ENCODE peak calls at places on chromosomes 5 and 9, in ten cellular contexts. I, O, C, Z, J, P, Y, W, Q and H are unnamed samples.

GRCh38 chr9:138009016-138009415 is 131.4 kb downstream of the CACNA1B start:
- DNase-seq in I (no peak), O (peak), C (no peak), Z (no peak), J (no peak), P (no peak), Y (no peak), W (no peak), Q (no peak), H (no peak)

GRCh38 chr5:133124891-133125290 is 73.1 kb downstream of the HSPA4 start:
- DNase-seq in I (no peak), O (no peak), C (no peak), Z (no peak), J (no peak), P (no peak), Y (no peak), W (no peak), Q (no peak), H (no peak)

GRCh38 chr9:131892162-131892707 is 152.4 kb upstream of the RAPGEF1 start:
- DNase-seq in I (no peak), O (no peak), C (no peak), Z (no peak), J (no peak), P (no peak), Y (no peak), W (no peak), Q (no peak), H (no peak)

GRCh38 chr5:121399879-121400278 is 451.8 kb upstream of the FTMT start:
- DNase-seq in I (no peak), O (no peak), C (no peak), Z (no peak), J (no peak), P (no peak), Y (no peak), W (no peak), Q (no peak), H (no peak)

GRCh38 chr5:143501176-143501840 is 97.8 kb upstream of the NR3C1 start:
- DNase-seq in I (no peak), O (no peak), C (no peak), Z (no peak), J (peak), P (no peak), Y (no peak), W (no peak), Q (no peak), H (no peak)

GRCh38 chr5:149471406-149472183 is 79.6 kb downstream of the CSNK1A1 start:
- DNase-seq in I (no peak), O (no peak), C (no peak), Z (no peak), J (no peak), P (peak), Y (peak), W (no peak), Q (no peak), H (no peak)

GRCh38 chr9:88567870-88568269 is 32.9 kb downstream of the NXNL2 start:
- DNase-seq in I (no peak), O (no peak), C (no peak), Z (no peak), J (no peak), P (no peak), Y (no peak), W (no peak), Q (no peak), H (no peak)

GRCh38 chr5:82406200-82406773 is 128.1 kb upstream of the RPS23 start:
- DNase-seq in I (no peak), O (no peak), C (no peak), Z (peak), J (no peak), P (no peak), Y (no peak), W (no peak), Q (no peak), H (peak)

GRCh38 chr5:68167195-68167651 is 48.3 kb upstream of the PIK3R1 start:
- DNase-seq in I (no peak), O (no peak), C (no peak), Z (no peak), J (no peak), P (no peak), Y (no peak), W (no peak), Q (no peak), H (no peak)

GRCh38 chr5:88118179-88118578 is 150.5 kb downstream of the TMEM161B start:
- DNase-seq in I (no peak), O (no peak), C (no peak), Z (no peak), J (no peak), P (no peak), Y (no peak), W (no peak), Q (no peak), H (no peak)

DNA sequence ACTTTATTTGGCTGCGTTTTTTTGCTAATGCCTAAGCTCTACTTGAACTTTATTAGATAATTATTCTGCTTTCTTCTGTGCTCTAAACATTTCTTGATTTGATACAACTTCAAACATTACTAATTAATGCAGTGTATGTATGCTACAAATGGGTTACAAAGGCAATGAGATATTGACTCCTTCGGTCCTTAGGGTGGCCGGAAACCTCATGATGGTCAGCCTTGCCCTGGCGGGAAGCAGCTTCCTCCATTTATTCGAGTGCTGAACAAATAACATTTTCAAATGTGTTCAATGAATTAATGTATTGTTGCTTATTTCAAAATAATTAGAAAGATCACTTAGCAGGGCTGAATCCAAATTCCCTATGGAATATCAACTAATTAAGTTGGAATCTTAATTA is 3.9 kb upstream of the LNPEP start:
- DNase-seq in I (no peak), O (no peak), C (no peak), Z (no peak), J (no peak), P (no peak), Y (no peak), W (no peak), Q (no peak), H (no peak)
- H3K4me3 ChIP-seq in I (no peak), O (no peak), C (no peak), Z (no peak), J (no peak), P (no peak), Y (no peak), W (no peak), Q (no peak), H (no peak)

GRCh38 chr5:116562669-116563068 is 12.0 kb downstream of the SEMA6A start:
- DNase-seq in I (no peak), O (no peak), C (no peak), Z (no peak), J (no peak), P (no peak), Y (no peak), W (no peak), Q (no peak), H (no peak)

GRCh38 chr5:116563909-116564308 is 10.7 kb downstream of the SEMA6A start:
- DNase-seq in I (no peak), O (no peak), C (no peak), Z (no peak), J (no peak), P (no peak), Y (no peak), W (no peak), Q (no peak), H (no peak)

GRCh38 chr5:116564756-116565593 is 9.6 kb downstream of the SEMA6A start:
- DNase-seq in I (no peak), O (no peak), C (no peak), Z (no peak), J (no peak), P (no peak), Y (no peak), W (no peak), Q (no peak), H (no peak)

GRCh38 chr5:116566251-116566650 is 8.4 kb downstream of the SEMA6A start:
- DNase-seq in I (no peak), O (no peak), C (no peak), Z (no peak), J (no peak), P (no peak), Y (no peak), W (no peak), Q (no peak), H (no peak)

DNA sequence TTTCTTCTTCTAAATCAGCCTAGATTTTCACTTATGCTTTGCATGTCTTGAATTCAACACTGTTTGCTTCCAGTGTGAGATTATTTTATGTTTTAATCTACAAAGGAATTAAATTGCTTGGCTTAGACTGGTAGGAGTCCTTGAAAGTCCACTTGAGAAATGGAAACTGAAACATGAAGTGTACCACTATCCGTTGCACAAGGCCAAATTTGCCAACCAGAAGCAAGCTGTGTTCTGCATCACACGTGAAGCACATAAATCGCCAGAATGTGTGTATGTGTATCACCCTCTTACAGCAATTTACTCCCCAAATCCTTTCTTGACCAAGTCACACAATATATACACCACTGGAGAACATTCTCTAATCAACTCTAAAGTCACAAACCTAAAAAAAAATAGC is 10.3 kb downstream of the SEMA6A start:
- DNase-seq in I (no peak), O (no peak), C (no peak), Z (no peak), J (no peak), P (no peak), Y (peak), W (no peak), Q (no peak), H (no peak)
- H3K4me3 ChIP-seq in I (no peak), O (no peak), C (no peak), Z (no peak), J (peak), P (no peak), Y (no peak), W (no peak), Q (no peak), H (no peak)

GRCh38 chr9:93952784-93953491 is 2.2 kb downstream of the BARX1 start:
- DNase-seq in I (no peak), O (no peak), C (no peak), Z (no peak), J (no peak), P (no peak), Y (no peak), W (no peak), Q (no peak), H (no peak)

GRCh38 chr9:93950619-93951601 is 4.2 kb downstream of the BARX1 start:
- DNase-seq in I (no peak), O (peak), C (no peak), Z (no peak), J (no peak), P (peak), Y (peak), W (peak), Q (no peak), H (no peak)

GRCh38 chr9:93952119-93952783 is 2.9 kb downstream of the BARX1 start:
- DNase-seq in I (no peak), O (no peak), C (no peak), Z (no peak), J (no peak), P (no peak), Y (no peak), W (no peak), Q (no peak), H (no peak)

GRCh38 chr9:93949694-93950449 is 5.3 kb downstream of the BARX1 start:
- DNase-seq in I (no peak), O (no peak), C (no peak), Z (no peak), J (no peak), P (no peak), Y (no peak), W (no peak), Q (no peak), H (no peak)

DNA sequence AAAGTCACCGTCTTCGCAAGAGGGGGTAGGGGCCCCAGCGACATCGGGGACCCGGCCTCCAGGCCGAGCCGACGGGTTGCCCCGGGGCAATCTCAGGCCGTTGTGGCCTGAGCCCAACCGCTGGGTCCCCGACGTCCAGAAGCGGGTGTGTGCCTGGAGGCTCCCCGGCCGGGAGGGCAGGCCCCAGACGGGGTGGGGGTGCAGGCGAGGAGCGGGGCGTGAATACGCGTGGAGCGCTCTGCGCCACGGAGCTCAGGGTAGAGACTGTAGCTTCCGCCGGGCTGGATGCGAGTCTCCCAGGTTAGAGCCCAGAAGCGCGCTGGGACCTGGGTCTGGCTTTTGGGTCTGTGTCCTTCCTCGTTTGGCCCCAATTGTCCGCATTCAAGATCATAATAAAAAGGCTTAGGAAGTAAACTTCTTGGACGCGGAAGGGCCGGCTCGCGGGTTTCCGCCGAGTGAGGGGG is 3.5 kb downstream of the BARX1 start:
- DNase-seq in I (no peak), O (no peak), C (no peak), Z (no peak), J (no peak), P (no peak), Y (no peak), W (no peak), Q (no peak), H (no peak)
- H3K4me3 ChIP-seq in I (peak), O (peak), C (peak), Z (no peak), J (peak), P (peak), Y (no peak), W (peak), Q (peak), H (no peak)

GRCh38 chr5:154478224-154478565 is at the start of gene HAND1:
- DNase-seq in I (no peak), O (peak), C (no peak), Z (no peak), J (peak), P (no peak), Y (peak), W (no peak), Q (peak), H (no peak)
- H3K4me3 ChIP-seq in I (no peak), O (peak), C (peak), Z (no peak), J (peak), P (no peak), Y (no peak), W (peak), Q (peak), H (no peak)

GRCh38 chr9:19492775-19493173 is 84.0 kb downstream of the ACER2 start:
- DNase-seq in I (no peak), O (no peak), C (no peak), Z (no peak), J (no peak), P (no peak), Y (no peak), W (no peak), Q (no peak), H (no peak)

GRCh38 chr9:19493174-19493811 is 84.5 kb downstream of the ACER2 start:
- DNase-seq in I (no peak), O (no peak), C (peak), Z (peak), J (peak), P (peak), Y (peak), W (peak), Q (peak), H (no peak)

GRCh38 chr9:19495186-19496028 is 86.6 kb downstream of the ACER2 start:
- DNase-seq in I (no peak), O (no peak), C (no peak), Z (no peak), J (no peak), P (no peak), Y (no peak), W (no peak), Q (no peak), H (no peak)

GRCh38 chr9:19496321-19496720 is 87.5 kb downstream of the ACER2 start:
- DNase-seq in I (no peak), O (no peak), C (no peak), Z (no peak), J (no peak), P (no peak), Y (no peak), W (no peak), Q (no peak), H (no peak)

GRCh38 chr9:19493845-19494244 is 85.0 kb downstream of the ACER2 start:
- DNase-seq in I (no peak), O (no peak), C (no peak), Z (no peak), J (no peak), P (no peak), Y (no peak), W (no peak), Q (no peak), H (no peak)
- H3K4me3 ChIP-seq in I (no peak), O (peak), C (no peak), Z (peak), J (peak), P (no peak), Y (no peak), W (no peak), Q (no peak), H (no peak)

GRCh38 chr9:123775289-123775688 is 154.6 kb downstream of the DENND1A start:
- DNase-seq in I (no peak), O (no peak), C (no peak), Z (no peak), J (no peak), P (no peak), Y (no peak), W (no peak), Q (no peak), H (no peak)

GRCh38 chr9:123776856-123777560 is 152.9 kb downstream of the DENND1A start:
- DNase-seq in I (no peak), O (no peak), C (no peak), Z (no peak), J (no peak), P (no peak), Y (no peak), W (no peak), Q (no peak), H (no peak)

GRCh38 chr9:123773783-123774182 is 156.1 kb downstream of the DENND1A start:
- DNase-seq in I (no peak), O (no peak), C (no peak), Z (no peak), J (no peak), P (no peak), Y (no peak), W (no peak), Q (no peak), H (no peak)

GRCh38 chr9:123778232-123778902 is 151.6 kb downstream of the DENND1A start:
- DNase-seq in I (no peak), O (no peak), C (no peak), Z (no peak), J (no peak), P (no peak), Y (no peak), W (no peak), Q (no peak), H (no peak)

DNA sequence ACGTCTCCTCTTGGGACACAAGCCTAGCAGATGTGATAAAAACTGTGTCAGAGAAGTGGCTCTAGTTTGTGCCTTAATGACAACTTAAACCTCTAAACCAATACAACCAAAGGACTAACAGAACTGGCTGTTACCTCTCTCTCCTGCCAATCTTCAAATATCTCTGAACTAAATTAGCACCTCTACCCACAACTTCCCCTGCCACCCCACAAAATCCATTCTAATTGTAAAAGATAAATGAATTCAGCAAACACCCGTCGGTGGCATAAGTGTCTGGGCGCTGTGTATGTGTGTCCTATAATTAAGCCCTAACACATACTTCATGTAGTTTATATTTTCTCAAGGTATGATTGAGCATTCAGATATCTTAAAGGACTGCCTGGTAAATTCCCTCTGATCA is 154.0 kb downstream of the DENND1A start:
- DNase-seq in I (no peak), O (no peak), C (no peak), Z (no peak), J (no peak), P (no peak), Y (no peak), W (no peak), Q (no peak), H (no peak)
- H3K4me3 ChIP-seq in I (no peak), O (no peak), C (no peak), Z (no peak), J (no peak), P (no peak), Y (no peak), W (no peak), Q (no peak), H (no peak)

GRCh38 chr5:41196197-41196596 is 17.1 kb downstream of the C6 start:
- DNase-seq in I (no peak), O (no peak), C (no peak), Z (no peak), J (no peak), P (no peak), Y (no peak), W (no peak), Q (no peak), H (no peak)

GRCh38 chr5:41193462-41194166 is 19.7 kb downstream of the C6 start:
- DNase-seq in I (no peak), O (peak), C (peak), Z (peak), J (peak), P (peak), Y (peak), W (peak), Q (peak), H (no peak)

GRCh38 chr5:41191249-41191648 is 22.1 kb downstream of the C6 start:
- DNase-seq in I (no peak), O (no peak), C (no peak), Z (no peak), J (no peak), P (no peak), Y (no peak), W (no peak), Q (no peak), H (no peak)

GRCh38 chr5:41195228-41195627 is 18.1 kb downstream of the C6 start:
- DNase-seq in I (no peak), O (no peak), C (no peak), Z (no peak), J (no peak), P (no peak), Y (no peak), W (no peak), Q (no peak), H (no peak)

GRCh38 chr5:41194339-41194738 is 19.0 kb downstream of the C6 start:
- DNase-seq in I (no peak), O (no peak), C (no peak), Z (no peak), J (no peak), P (no peak), Y (no peak), W (no peak), Q (no peak), H (no peak)
- H3K4me3 ChIP-seq in I (no peak), O (no peak), C (no peak), Z (no peak), J (no peak), P (no peak), Y (no peak), W (no peak), Q (no peak), H (no peak)

DNA sequence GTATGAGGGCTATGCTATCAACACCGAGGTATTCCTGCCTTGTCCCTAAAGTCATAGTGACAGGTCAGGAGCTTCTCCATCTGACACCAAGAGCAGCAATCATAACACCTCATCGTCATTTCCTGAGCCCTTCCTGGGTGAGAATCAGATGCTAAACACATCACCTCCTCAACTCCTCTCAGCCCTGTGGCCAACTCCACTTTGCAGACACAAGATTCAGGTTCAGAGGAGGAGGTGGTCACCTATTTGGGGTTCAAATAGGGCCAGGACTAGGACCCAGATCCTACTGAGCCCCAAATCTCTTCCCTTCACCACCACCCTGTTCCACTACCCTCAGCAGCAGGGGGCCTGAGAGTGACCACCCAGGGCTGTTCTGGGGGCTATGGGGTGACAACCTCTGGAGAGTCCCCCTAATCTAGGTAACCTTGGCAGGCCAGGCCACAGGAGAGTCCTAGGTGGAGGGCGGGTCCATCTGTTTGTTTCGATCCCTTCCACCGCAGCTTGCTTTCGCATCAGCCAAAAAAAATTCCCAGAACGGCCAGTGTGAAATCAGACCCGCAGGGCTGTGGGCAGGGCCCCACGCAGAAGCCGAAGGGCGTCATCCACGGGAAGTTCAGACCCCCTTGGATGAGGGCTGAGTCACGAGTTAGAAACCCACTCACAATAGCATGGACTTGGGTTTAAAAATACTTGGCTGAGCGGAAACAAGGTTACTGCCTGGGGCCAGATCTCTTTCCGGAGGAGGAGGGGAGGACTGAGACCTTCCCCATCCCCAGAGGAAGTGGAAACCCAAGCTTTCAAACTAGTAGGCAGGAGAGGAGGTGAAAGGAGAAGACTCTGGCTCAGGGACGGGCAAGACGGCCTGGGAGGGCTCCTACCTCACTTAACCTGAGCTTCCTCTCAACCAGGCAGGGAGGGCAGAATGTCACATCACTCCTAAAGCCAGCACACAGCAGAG is 8.7 kb downstream of the STK10 start:
- DNase-seq in I (peak), O (no peak), C (no peak), Z (peak), J (no peak), P (no peak), Y (peak), W (no peak), Q (no peak), H (no peak)
- H3K4me3 ChIP-seq in I (peak), O (peak), C (no peak), Z (no peak), J (peak), P (no peak), Y (no peak), W (no peak), Q (no peak), H (no peak)

GRCh38 chr5:158522001-158522400 is 577.7 kb downstream of the EBF1 start:
- DNase-seq in I (peak), O (no peak), C (no peak), Z (no peak), J (no peak), P (no peak), Y (no peak), W (no peak), Q (no peak), H (no peak)
- H3K4me3 ChIP-seq in I (no peak), O (no peak), C (no peak), Z (no peak), J (no peak), P (no peak), Y (no peak), W (no peak), Q (no peak), H (no peak)